ENCODE peak calls at places on chromosome 21, in ten cellular contexts. Q is tibial nerve; P is stromal cell of bone marrow; H is activated CD8-positive, alpha-beta memory T cell treated with anti-CD3 and anti-CD28 coated beads for 1 hour; L is central memory CD4-positive, alpha-beta T cell; Z is B cell; C is NCI-H1436; O is iPS DF 6.9; X is foreskin keratinocyte; A is islet precursor cell. M is an unnamed sample.

GRCh38 chr21:44940116-44940631 is 345 bp downstream of the SLX9 start:
- DNase-seq in L (peak; percentile 20), A (no peak), O (no peak), H (no peak), Q (no peak), Z (no peak), C (no peak), X (peak; percentile 6), P (no peak), M (no peak)

GRCh38 chr21:42777064-42777756 is 102.1 kb downstream of the WDR4 start:
- DNase-seq in O (no peak), Q (no peak), H (no peak), C (no peak), Z (no peak), X (no peak), P (no peak), L (no peak), A (peak; percentile 53), M (no peak)

GRCh38 chr21:43864806-43865470 is at the start of gene AGPAT3:
- DNase-seq in P (no peak), O (no peak), Q (no peak), Z (peak; percentile 79), X (no peak), L (peak; percentile 32), A (no peak), C (no peak), H (no peak), M (no peak)

GRCh38 chr21:36700961-36701911 is 2.3 kb downstream of the SIM2 start:
- DNase-seq in X (no peak), H (no peak), O (no peak), Q (no peak), C (no peak), L (no peak), P (no peak), A (no peak), Z (no peak), M (no peak)

GRCh38 chr21:44845418-44846200 is 27.7 kb upstream of the SUMO3 start:
- DNase-seq in Z (peak; percentile 84), A (peak; percentile 94), L (peak; percentile 45), C (peak; percentile 49), H (no peak), X (peak; percentile 36), O (peak; percentile 39), P (no peak), Q (peak; percentile 30), M (peak; percentile 63)

GRCh38 chr21:44867999-44868700 is 5.3 kb downstream of the PTTG1IP start:
- DNase-seq in A (peak; percentile 35), X (no peak), L (peak; percentile 75), Q (no peak), Z (no peak), P (no peak), O (no peak), H (no peak), C (no peak), M (no peak)

GRCh38 chr21:45327458-45328197 is 39.9 kb upstream of the POFUT2 start:
- DNase-seq in C (no peak), X (no peak), Q (no peak), P (no peak), O (no peak), L (no peak), H (no peak), Z (no peak), A (no peak), M (no peak)

GRCh38 chr21:30268608-30269197 is 14.0 kb downstream of the KRTAP24-1 start:
- DNase-seq in A (no peak), H (no peak), C (no peak), P (no peak), O (no peak), Z (no peak), X (no peak), L (no peak), Q (no peak), M (no peak)

GRCh38 chr21:44291078-44291935 is 5.6 kb downstream of the AIRE start:
- DNase-seq in L (no peak), H (no peak), A (no peak), O (no peak), P (no peak), Z (no peak), C (no peak), X (no peak), Q (no peak), M (no peak)

GRCh38 chr21:45080639-45081414 is 6.4 kb downstream of the ADARB1 start:
- DNase-seq in X (no peak), H (peak; percentile 31), L (no peak), A (peak; percentile 89), Z (no peak), O (no peak), Q (no peak), C (no peak), P (no peak), M (peak; percentile 93)

GRCh38 chr21:44354775-44355771 is 1.7 kb downstream of the TRPM2 start:
- DNase-seq in Z (peak; percentile 59), X (no peak), H (no peak), O (no peak), Q (no peak), A (no peak), P (no peak), C (no peak), L (no peak), M (no peak)

GRCh38 chr21:26170471-26171309 is at the start of gene APP:
- DNase-seq in L (peak; percentile 84), P (peak; percentile 55), Q (peak; percentile 79), O (peak; percentile 25), C (peak; percentile 69), H (peak; percentile 49), Z (peak; percentile 99), X (peak; percentile 63), A (peak; percentile 84), M (peak; percentile 63)

GRCh38 chr21:41143596-41144325 is 24.2 kb upstream of the BACE2 start:
- DNase-seq in H (no peak), C (no peak), A (no peak), Z (no peak), O (no peak), L (no peak), P (no peak), Q (no peak), X (no peak), M (no peak)

GRCh38 chr21:30629173-30629572 is 5.8 kb upstream of the KRTAP20-2 start:
- DNase-seq in O (no peak), H (no peak), A (no peak), C (no peak), X (peak; percentile 2), Q (peak; percentile 15), P (no peak), L (no peak), Z (no peak), M (peak; percentile 1)

GRCh38 chr21:17554619-17555472 is 42.0 kb downstream of the CXADR start:
- DNase-seq in Q (no peak), Z (no peak), X (peak; percentile 13), L (no peak), O (no peak), P (no peak), H (no peak), A (no peak), C (no peak), M (peak; percentile 53)

GRCh38 chr21:14866859-14867560 is 197.8 kb downstream of the NRIP1 start:
- DNase-seq in C (no peak), Z (no peak), X (peak; percentile 80), H (no peak), P (no peak), L (no peak), Q (no peak), O (no peak), A (no peak), M (peak; percentile 43)

GRCh38 chr21:31347435-31348032 is 3.5 kb upstream of the TIAM1 start:
- DNase-seq in X (no peak), A (peak; percentile 46), P (no peak), L (no peak), Z (no peak), C (no peak), H (no peak), O (no peak), Q (no peak), M (peak; percentile 31)

GRCh38 chr21:41112740-41113692 is 54.9 kb upstream of the BACE2 start:
- DNase-seq in Q (no peak), C (no peak), Z (no peak), P (peak; percentile 85), L (peak; percentile 7), O (peak; percentile 20), X (peak; percentile 99), A (peak; percentile 97), H (no peak), M (peak; percentile 5)

GRCh38 chr21:25639922-25640670 is 1.0 kb downstream of the JAM2 start:
- DNase-seq in P (no peak), Z (no peak), L (peak; percentile 12), X (no peak), A (peak; percentile 65), H (no peak), O (no peak), Q (peak; percentile 25), C (no peak), M (no peak)

GRCh38 chr21:43585514-43585913 is 73.8 kb downstream of the HSF2BP start:
- DNase-seq in P (no peak), Q (no peak), A (no peak), O (no peak), L (no peak), X (no peak), Z (no peak), H (no peak), C (no peak), M (peak; percentile 82)

GRCh38 chr21:32331444-32332305 is 33.0 kb downstream of the MRAP start:
- DNase-seq in P (no peak), H (no peak), O (no peak), Z (no peak), X (no peak), L (no peak), Q (no peak), A (no peak), C (no peak), M (no peak)

GRCh38 chr21:45786660-45787059 is 143.1 kb downstream of the PCBP3 start:
- DNase-seq in P (no peak), L (no peak), X (no peak), C (no peak), Q (no peak), Z (no peak), O (no peak), H (no peak), A (no peak), M (no peak)

GRCh38 chr21:17527240-17527639 is 14.4 kb downstream of the CXADR start:
- DNase-seq in H (no peak), C (no peak), Q (no peak), X (peak; percentile 46), Z (no peak), L (no peak), A (no peak), P (no peak), O (no peak), M (peak; percentile 98)

GRCh38 chr21:37230632-37231246 is 36.4 kb downstream of the VPS26C start:
- DNase-seq in P (no peak), O (no peak), Z (no peak), C (no peak), X (no peak), H (no peak), A (no peak), Q (no peak), L (no peak), M (no peak)

GRCh38 chr21:39822042-39822441 is 45.2 kb upstream of the PCP4 start:
- DNase-seq in Q (no peak), L (no peak), Z (no peak), C (no peak), O (no peak), X (no peak), A (no peak), P (no peak), H (no peak), M (no peak)

GRCh38 chr21:17492415-17493168 is 20.3 kb upstream of the CXADR start:
- DNase-seq in P (no peak), O (no peak), Z (no peak), C (no peak), A (peak; percentile 60), L (no peak), H (no peak), Q (no peak), X (peak; percentile 79), M (peak; percentile 44)

GRCh38 chr21:18369115-18369514 is 34.5 kb downstream of the TMPRSS15 start:
- DNase-seq in X (peak; percentile 34), L (no peak), C (peak; percentile 25), A (no peak), H (no peak), O (no peak), Q (no peak), Z (no peak), P (no peak), M (peak; percentile 9)

GRCh38 chr21:36511484-36512227 is 31.7 kb upstream of the CLDN14 start:
- DNase-seq in L (no peak), C (no peak), O (no peak), A (no peak), Z (no peak), P (no peak), H (no peak), X (peak; percentile 9), Q (no peak), M (no peak)